ENCODE peak calls at places on chromosomes 5 and 9, in eight cellular contexts. A, P, B, J, Q, W, T and U are unnamed samples.

GRCh38 chr5:140253985-140254384 is 48.9 kb downstream of the PFDN1 start:
- DNase-seq in A (peak), P (no peak), B (no peak), J (peak), Q (no peak), W (no peak), T (peak), U (no peak)

GRCh38 chr5:73451218-73452130 is 2.9 kb upstream of the FOXD1 start:
- DNase-seq in A (peak), P (peak), B (peak), J (no peak), Q (peak), W (peak), T (peak), U (peak)

GRCh38 chr9:125568616-125569015 is 138.4 kb downstream of the MAPKAP1 start:
- DNase-seq in A (no peak), P (no peak), B (no peak), J (no peak), Q (no peak), W (no peak), T (no peak), U (peak)

GRCh38 chr9:68546596-68547390 is 6.1 kb upstream of the TMEM252 start:
- DNase-seq in A (no peak), P (no peak), B (no peak), J (peak), Q (no peak), W (no peak), T (no peak), U (no peak)

GRCh38 chr5:172311026-172311425 is 27.5 kb upstream of the UBTD2 start:
- DNase-seq in A (no peak), P (no peak), B (no peak), J (no peak), Q (no peak), W (no peak), T (no peak), U (no peak)

GRCh38 chr5:120538644-120539043 is 74.5 kb downstream of the PRR16 start:
- DNase-seq in A (peak), P (no peak), B (no peak), J (no peak), Q (no peak), W (no peak), T (no peak), U (no peak)

GRCh38 chr5:116488334-116488733 is 86.3 kb downstream of the SEMA6A start:
- DNase-seq in A (no peak), P (no peak), B (no peak), J (no peak), Q (no peak), W (no peak), T (no peak), U (peak)

GRCh38 chr5:90565491-90565890 is 6.9 kb downstream of the ADGRV1 start:
- DNase-seq in A (no peak), P (no peak), B (no peak), J (no peak), Q (no peak), W (no peak), T (no peak), U (no peak)

GRCh38 chr5:160367261-160367660 is 3.2 kb downstream of the C1QTNF2 start:
- DNase-seq in A (no peak), P (no peak), B (no peak), J (no peak), Q (no peak), W (no peak), T (no peak), U (no peak)

GRCh38 chr9:98034593-98035546 is 21.7 kb upstream of the NANS start:
- DNase-seq in A (peak), P (peak), B (peak), J (peak), Q (peak), W (peak), T (peak), U (peak)

GRCh38 chr5:55546991-55547390 is 12.2 kb upstream of the PLPP1 start:
- DNase-seq in A (no peak), P (no peak), B (no peak), J (peak), Q (no peak), W (no peak), T (no peak), U (peak)

GRCh38 chr5:144368556-144368955 is 197.9 kb downstream of the KCTD16 start:
- DNase-seq in A (no peak), P (peak), B (no peak), J (no peak), Q (no peak), W (no peak), T (no peak), U (no peak)

GRCh38 chr9:80995759-80996158 is 693.6 kb downstream of the TLE1 start:
- DNase-seq in A (peak), P (no peak), B (no peak), J (no peak), Q (no peak), W (peak), T (no peak), U (peak)

GRCh38 chr5:55278778-55279177 is 28.7 kb downstream of the DHX29 start:
- DNase-seq in A (no peak), P (no peak), B (no peak), J (no peak), Q (no peak), W (no peak), T (no peak), U (no peak)

GRCh38 chr5:76270214-76270613 is 132.9 kb upstream of the IQGAP2 start:
- DNase-seq in A (no peak), P (peak), B (no peak), J (no peak), Q (peak), W (no peak), T (no peak), U (peak)

GRCh38 chr9:79572891-79573696 is 1.3 kb downstream of the TLE4 start:
- DNase-seq in A (no peak), P (peak), B (peak), J (no peak), Q (peak), W (no peak), T (no peak), U (peak)